ENCODE peak calls at places on chromosomes 11 and 22, in five cellular contexts. One of them, this sample, is unnamed.

GRCh38 chr11:94150704-94151103 is 22.1 kb downstream of the PANX1 start:
- DNase-seq in brain microvascular endothelial cell: no peak
- DNase-seq in NCI-H1930: no peak
- DNase-seq in epithelial cell of prostate: no peak
- DNase-seq in germinal center: no peak
- DNase-seq in this sample: no peak

GRCh38 chr11:27972432-27973170 is 135.4 kb downstream of the KIF18A start:
- DNase-seq in brain microvascular endothelial cell: no peak
- DNase-seq in NCI-H1930: no peak
- DNase-seq in epithelial cell of prostate: no peak
- DNase-seq in germinal center: no peak
- DNase-seq in this sample: no peak

GRCh38 chr11:78429209-78429608 is 11.6 kb upstream of the GAB2 start:
- DNase-seq in brain microvascular endothelial cell: no peak
- DNase-seq in NCI-H1930: no peak
- DNase-seq in epithelial cell of prostate: no peak
- DNase-seq in germinal center: no peak
- DNase-seq in this sample: no peak

GRCh38 chr22:38249301-38249700 is 23.5 kb downstream of the TMEM184B start:
- DNase-seq in brain microvascular endothelial cell: no peak
- DNase-seq in NCI-H1930: no peak
- DNase-seq in epithelial cell of prostate: no peak
- DNase-seq in germinal center: no peak
- DNase-seq in this sample: no peak

GRCh38 chr11:11620966-11621880 is 582 bp downstream of the GALNT18 start:
- DNase-seq in brain microvascular endothelial cell: no peak
- DNase-seq in NCI-H1930: no peak
- DNase-seq in epithelial cell of prostate: no peak
- DNase-seq in germinal center: peak; percentile 18
- DNase-seq in this sample: no peak

GRCh38 chr22:48798281-48799226 is 1029.1 kb downstream of the BRD1 start:
- DNase-seq in brain microvascular endothelial cell: no peak
- DNase-seq in NCI-H1930: no peak
- DNase-seq in epithelial cell of prostate: no peak
- DNase-seq in germinal center: no peak
- DNase-seq in this sample: peak; percentile 32

GRCh38 chr11:35393093-35393492 is 26.3 kb downstream of the SLC1A2 start:
- DNase-seq in brain microvascular endothelial cell: no peak
- DNase-seq in NCI-H1930: no peak
- DNase-seq in epithelial cell of prostate: no peak
- DNase-seq in germinal center: no peak
- DNase-seq in this sample: no peak

GRCh38 chr11:30917859-30918478 is 331.8 kb upstream of the MPPED2 start:
- DNase-seq in brain microvascular endothelial cell: peak; percentile 25
- DNase-seq in NCI-H1930: peak; percentile 36
- DNase-seq in epithelial cell of prostate: no peak
- DNase-seq in germinal center: peak; percentile 17
- DNase-seq in this sample: no peak

GRCh38 chr22:26377170-26377825 is 51.8 kb upstream of the ASPHD2 start:
- DNase-seq in brain microvascular endothelial cell: no peak
- DNase-seq in NCI-H1930: no peak
- DNase-seq in epithelial cell of prostate: no peak
- DNase-seq in germinal center: no peak
- DNase-seq in this sample: no peak

GRCh38 chr11:81869337-81870065 is 864.2 kb downstream of the FAM181B start:
- DNase-seq in brain microvascular endothelial cell: peak; percentile 24
- DNase-seq in NCI-H1930: no peak
- DNase-seq in epithelial cell of prostate: peak; percentile 16
- DNase-seq in germinal center: peak; percentile 36
- DNase-seq in this sample: no peak

GRCh38 chr11:83007909-83008580 is 63.7 kb downstream of the RAB30 start:
- DNase-seq in brain microvascular endothelial cell: peak; percentile 45
- DNase-seq in NCI-H1930: no peak
- DNase-seq in epithelial cell of prostate: no peak
- DNase-seq in germinal center: no peak
- DNase-seq in this sample: peak; percentile 82

GRCh38 chr22:40313007-40313406 is 33.3 kb upstream of the ADSL start:
- DNase-seq in brain microvascular endothelial cell: no peak
- DNase-seq in NCI-H1930: no peak
- DNase-seq in epithelial cell of prostate: no peak
- DNase-seq in germinal center: no peak
- DNase-seq in this sample: no peak

GRCh38 chr22:22702874-22703570 is 58.6 kb downstream of the GGTLC2 start:
- DNase-seq in brain microvascular endothelial cell: no peak
- DNase-seq in NCI-H1930: no peak
- DNase-seq in epithelial cell of prostate: no peak
- DNase-seq in germinal center: no peak
- DNase-seq in this sample: peak; percentile 43

GRCh38 chr11:81007046-81007445 is 1566.2 kb upstream of the TENM4 start:
- DNase-seq in brain microvascular endothelial cell: peak; percentile 2
- DNase-seq in NCI-H1930: no peak
- DNase-seq in epithelial cell of prostate: no peak
- DNase-seq in germinal center: no peak
- DNase-seq in this sample: no peak

This sample was measured in islet precursor cell.